ENCODE peak calls at places on chromosomes 11 and 22, in nine cellular contexts. D is C1 segment of cervical spinal cord; W is stimulated activated CD4-positive, alpha-beta T cell treated with anti-CD3 and anti-CD28 coated beads, TNF-alpha, amount 100 ng/mL, for 1 hour; G is NCI-H2227 treated with DMSO at 0.1 percent for 48 hours; Z is amniotic epithelial cell; O is cerebellum; K is AG08396; M is hypothalamus; V is NCI-H1092 treated with DMSO at 0.1 percent for 48 hours. L is an unnamed sample.

GRCh38 chr22:38030311-38031133 is 26.7 kb upstream of the PICK1 start:
- DNase-seq in Z (peak), G (no peak), O (no peak), W (no peak), V (no peak), K (no peak), D (no peak), M (peak), L (no peak)

GRCh38 chr22:48096846-48097665 is 1334.6 kb downstream of the TBC1D22A start:
- DNase-seq in M (no peak), D (no peak), K (no peak), W (no peak), G (no peak), O (no peak), V (no peak), Z (no peak), L (no peak)

GRCh38 chr11:117843666-117844484 is 19.3 kb upstream of the FXYD2 start:
- DNase-seq in M (peak), V (peak), O (peak), D (no peak), W (peak), Z (peak), G (peak), K (peak), L (peak)

GRCh38 chr22:48319321-48320047 is 1508.2 kb downstream of the BRD1 start:
- DNase-seq in Z (no peak), O (no peak), V (no peak), G (no peak), D (no peak), M (no peak), W (no peak), K (no peak), L (no peak)

GRCh38 chr11:130217133-130217631 is 57.6 kb downstream of the ST14 start:
- DNase-seq in Z (no peak), K (no peak), V (no peak), M (no peak), W (no peak), G (no peak), D (no peak), O (no peak), L (no peak)

GRCh38 chr11:118152020-118152551 is 537 bp downstream of the SCN4B start:
- DNase-seq in W (no peak), M (no peak), K (no peak), Z (no peak), O (no peak), D (no peak), V (no peak), G (no peak), L (no peak)

GRCh38 chr11:72471005-72471898 is 36.9 kb upstream of the CLPB start:
- DNase-seq in O (peak), G (peak), V (peak), K (peak), Z (peak), D (no peak), W (peak), M (peak), L (peak)

GRCh38 chr22:44191036-44191454 is 10.3 kb downstream of the PARVG start:
- DNase-seq in M (no peak), Z (no peak), G (no peak), V (no peak), W (no peak), K (no peak), D (no peak), O (no peak), L (no peak)

GRCh38 chr11:26527685-26528084 is 44.4 kb downstream of the MUC15 start:
- DNase-seq in O (no peak), G (no peak), D (no peak), M (no peak), Z (no peak), W (no peak), K (no peak), V (no peak), L (no peak)

GRCh38 chr22:42608481-42609361 is 6.0 kb downstream of the POLDIP3 start:
- DNase-seq in Z (peak), M (peak), V (no peak), D (no peak), K (peak), O (no peak), G (peak), W (no peak), L (peak)

GRCh38 chr11:2914475-2915195 is 14.6 kb downstream of the PHLDA2 start:
- DNase-seq in Z (no peak), V (peak), G (no peak), D (no peak), O (no peak), M (no peak), W (no peak), K (no peak), L (no peak)

GRCh38 chr22:27984001-27984695 is 65.1 kb upstream of the PITPNB start:
- DNase-seq in V (no peak), K (no peak), D (no peak), M (no peak), G (no peak), W (no peak), Z (no peak), O (no peak), L (no peak)

GRCh38 chr11:70421123-70421522 is 22.8 kb downstream of the CTTN start:
- DNase-seq in K (no peak), O (no peak), G (no peak), V (no peak), W (no peak), M (no peak), Z (no peak), D (no peak), L (no peak)

GRCh38 chr11:64661146-64661545 is 61.9 kb downstream of the NRXN2 start:
- DNase-seq in M (no peak), G (no peak), D (no peak), K (no peak), O (no peak), W (no peak), V (no peak), Z (no peak), L (no peak)

GRCh38 chr22:44192098-44192810 is 11.5 kb downstream of the PARVG start:
- DNase-seq in K (no peak), M (no peak), V (no peak), G (no peak), Z (no peak), O (no peak), D (no peak), W (no peak), L (no peak)

GRCh38 chr11:46600162-46600561 is 6.3 kb upstream of the AMBRA1 start:
- DNase-seq in Z (peak), W (no peak), K (no peak), M (no peak), V (no peak), O (no peak), G (no peak), D (no peak), L (no peak)

GRCh38 chr11:121489823-121490222 is 37.1 kb upstream of the SORL1-AS1 start:
- DNase-seq in O (no peak), D (no peak), W (no peak), M (no peak), G (no peak), Z (peak), V (no peak), K (no peak), L (no peak)

GRCh38 chr11:91820709-91821108 is 403.9 kb upstream of the FAT3 start:
- DNase-seq in K (no peak), D (no peak), W (no peak), O (no peak), M (no peak), V (no peak), G (no peak), Z (no peak), L (no peak)

GRCh38 chr22:29434288-29434687 is 4.1 kb upstream of the RFPL1 start:
- DNase-seq in O (no peak), Z (no peak), W (no peak), V (no peak), K (no peak), D (no peak), M (no peak), G (no peak), L (no peak)

GRCh38 chr11:57680552-57680874 is 12.6 kb downstream of the ZDHHC5 start:
- DNase-seq in D (no peak), W (no peak), O (no peak), Z (peak), V (no peak), G (no peak), K (no peak), M (no peak), L (no peak)

GRCh38 chr11:126138636-126139540 is 72.6 kb downstream of the RPUSD4 start:
- DNase-seq in D (no peak), V (no peak), Z (no peak), K (no peak), O (no peak), W (no peak), M (no peak), G (peak), L (no peak)

GRCh38 chr22:30864441-30865420 is 103.8 kb downstream of the MORC2 start:
- DNase-seq in Z (no peak), V (no peak), G (no peak), K (peak), W (no peak), D (no peak), O (no peak), M (no peak), L (no peak)

GRCh38 chr11:116215471-116216113 is 557.2 kb downstream of the BUD13 start:
- DNase-seq in Z (no peak), D (no peak), G (no peak), M (no peak), K (no peak), O (peak), W (no peak), V (peak), L (no peak)

GRCh38 chr11:102794382-102794781 is 3.6 kb downstream of the MMP1 start:
- DNase-seq in G (no peak), M (no peak), D (no peak), O (no peak), K (no peak), Z (no peak), V (no peak), W (no peak), L (peak)

GRCh38 chr22:37189011-37189466 is 992 bp upstream of the C1QTNF6 start:
- DNase-seq in D (no peak), V (no peak), W (no peak), K (no peak), M (no peak), O (peak), Z (no peak), G (no peak), L (no peak)

GRCh38 chr22:48238018-48238915 is 1475.8 kb downstream of the TBC1D22A start:
- DNase-seq in D (no peak), K (no peak), W (no peak), V (no peak), M (no peak), O (no peak), G (no peak), Z (no peak), L (no peak)

GRCh38 chr11:113401718-113402117 is 14.1 kb downstream of the ANKK1 start:
- DNase-seq in D (peak), O (peak), V (peak), M (peak), W (no peak), G (peak), Z (peak), K (no peak), L (peak)

GRCh38 chr11:2450321-2451041 is 5.7 kb downstream of the KCNQ1 start:
- DNase-seq in G (no peak), W (no peak), V (no peak), Z (no peak), O (no peak), K (no peak), M (no peak), D (no peak), L (no peak)

GRCh38 chr22:27518583-27519437 is 282.7 kb downstream of the MN1 start:
- DNase-seq in M (no peak), V (peak), W (no peak), G (no peak), K (no peak), O (no peak), D (no peak), Z (peak), L (no peak)

GRCh38 chr11:123561046-123561781 is 93.2 kb downstream of the SCN3B start:
- DNase-seq in W (no peak), Z (peak), G (no peak), D (peak), O (peak), M (no peak), K (peak), V (peak), L (peak)

GRCh38 chr11:23233075-23233474 is 372.8 kb upstream of the CCDC179 start:
- DNase-seq in W (no peak), G (no peak), K (peak), O (no peak), V (no peak), Z (peak), D (no peak), M (no peak), L (no peak)

GRCh38 chr11:559712-560304 is 730 bp downstream of the LMNTD2 start:
- DNase-seq in K (no peak), W (no peak), Z (no peak), O (no peak), M (no peak), D (no peak), G (no peak), V (no peak), L (no peak)

GRCh38 chr11:26777276-26777939 is 55.5 kb upstream of the SLC5A12 start:
- DNase-seq in O (no peak), D (no peak), G (no peak), W (no peak), Z (peak), K (no peak), M (no peak), V (no peak), L (no peak)

GRCh38 chr11:129613076-129613475 is 202.6 kb upstream of the TMEM45B start:
- DNase-seq in G (no peak), Z (peak), M (no peak), V (no peak), K (no peak), O (no peak), W (no peak), D (no peak), L (no peak)

GRCh38 chr22:22085702-22086500 is 103.3 kb upstream of the TOP3B start:
- DNase-seq in W (no peak), M (no peak), K (peak), G (no peak), Z (no peak), D (no peak), O (no peak), V (no peak), L (no peak)

GRCh38 chr11:111395081-111395480 is 16.0 kb upstream of the POU2AF1 start:
- DNase-seq in M (no peak), D (no peak), K (no peak), W (no peak), O (no peak), G (no peak), V (peak), Z (no peak), L (no peak)

GRCh38 chr22:42788021-42788420 is 67.4 kb upstream of the A4GALT start:
- DNase-seq in M (no peak), V (no peak), W (no peak), K (no peak), G (no peak), D (no peak), Z (no peak), O (no peak), L (no peak)

GRCh38 chr11:42849362-42849761 is 462.4 kb upstream of the API5 start:
- DNase-seq in D (no peak), O (no peak), Z (no peak), M (no peak), W (no peak), G (no peak), K (no peak), V (no peak), L (no peak)

GRCh38 chr11:11998091-11998781 is 10.2 kb downstream of the DKK3 start:
- DNase-seq in V (no peak), O (no peak), K (peak), Z (peak), M (no peak), G (no peak), W (no peak), D (no peak), L (no peak)

L was measured in COR-L47.